ENCODE peak calls at places on chromosomes 12 and 14, in seven cellular contexts. One of them, this sample, is unnamed.

GRCh38 chr14:55077691-55078151 is 26.3 kb downstream of the MAPK1IP1L start:
- DNase-seq in effector memory CD4-positive, alpha-beta T cell: no peak
- DNase-seq in NCI-H1092 treated with DMSO at 0.1 percent for 48 hours: no peak
- DNase-seq in M059J: no peak
- DNase-seq in germinal center: no peak
- DNase-seq in NAMALWA: no peak
- DNase-seq in right lobe of liver: no peak
- DNase-seq in this sample: no peak

GRCh38 chr14:63867926-63868921 is 15.4 kb downstream of the SYNE2 start:
- DNase-seq in right lobe of liver: no peak
- DNase-seq in germinal center: peak; percentile 27
- DNase-seq in effector memory CD4-positive, alpha-beta T cell: no peak
- DNase-seq in NAMALWA: peak; percentile 74
- DNase-seq in NCI-H1092 treated with DMSO at 0.1 percent for 48 hours: no peak
- DNase-seq in M059J: peak; percentile 31
- DNase-seq in this sample: peak; percentile 31

GRCh38 chr14:90641111-90642010 is 174.9 kb downstream of the TTC7B start:
- DNase-seq in M059J: no peak
- DNase-seq in NCI-H1092 treated with DMSO at 0.1 percent for 48 hours: no peak
- DNase-seq in NAMALWA: no peak
- DNase-seq in right lobe of liver: no peak
- DNase-seq in germinal center: no peak
- DNase-seq in effector memory CD4-positive, alpha-beta T cell: no peak
- DNase-seq in this sample: no peak

GRCh38 chr12:89542912-89543592 is 17.2 kb upstream of the POC1B start:
- DNase-seq in NCI-H1092 treated with DMSO at 0.1 percent for 48 hours: peak; percentile 73
- DNase-seq in effector memory CD4-positive, alpha-beta T cell: peak; percentile 27
- DNase-seq in right lobe of liver: peak; percentile 27
- DNase-seq in M059J: peak; percentile 75
- DNase-seq in NAMALWA: peak; percentile 80
- DNase-seq in germinal center: peak; percentile 67
- DNase-seq in this sample: peak; percentile 78

GRCh38 chr14:87712386-87713113 is 280.4 kb downstream of the GALC start:
- DNase-seq in NAMALWA: no peak
- DNase-seq in NCI-H1092 treated with DMSO at 0.1 percent for 48 hours: peak; percentile 13
- DNase-seq in germinal center: no peak
- DNase-seq in right lobe of liver: no peak
- DNase-seq in effector memory CD4-positive, alpha-beta T cell: no peak
- DNase-seq in M059J: no peak
- DNase-seq in this sample: no peak

GRCh38 chr12:71954861-71955260 is 16.2 kb downstream of the TPH2 start:
- DNase-seq in M059J: no peak
- DNase-seq in right lobe of liver: no peak
- DNase-seq in NCI-H1092 treated with DMSO at 0.1 percent for 48 hours: no peak
- DNase-seq in effector memory CD4-positive, alpha-beta T cell: no peak
- DNase-seq in germinal center: no peak
- DNase-seq in NAMALWA: no peak
- DNase-seq in this sample: no peak

GRCh38 chr12:128801879-128802391 is 21.8 kb downstream of the SLC15A4 start:
- DNase-seq in germinal center: peak; percentile 70
- DNase-seq in M059J: peak; percentile 68
- DNase-seq in NAMALWA: no peak
- DNase-seq in NCI-H1092 treated with DMSO at 0.1 percent for 48 hours: no peak
- DNase-seq in right lobe of liver: no peak
- DNase-seq in effector memory CD4-positive, alpha-beta T cell: no peak
- DNase-seq in this sample: peak; percentile 61

GRCh38 chr14:60724080-60724618 is at the start of gene SIX4:
- DNase-seq in right lobe of liver: peak; percentile 48
- DNase-seq in NCI-H1092 treated with DMSO at 0.1 percent for 48 hours: peak; percentile 96
- DNase-seq in NAMALWA: no peak
- DNase-seq in M059J: peak; percentile 86
- DNase-seq in effector memory CD4-positive, alpha-beta T cell: no peak
- DNase-seq in germinal center: peak; percentile 33
- DNase-seq in this sample: peak; percentile 77

GRCh38 chr12:58584885-58585284 is 335.4 kb downstream of the LRIG3 start:
- DNase-seq in M059J: no peak
- DNase-seq in NCI-H1092 treated with DMSO at 0.1 percent for 48 hours: no peak
- DNase-seq in right lobe of liver: no peak
- DNase-seq in NAMALWA: no peak
- DNase-seq in effector memory CD4-positive, alpha-beta T cell: no peak
- DNase-seq in germinal center: no peak
- DNase-seq in this sample: no peak

GRCh38 chr14:92534863-92535654 is 21.5 kb downstream of the RIN3 start:
- DNase-seq in NAMALWA: no peak
- DNase-seq in germinal center: no peak
- DNase-seq in NCI-H1092 treated with DMSO at 0.1 percent for 48 hours: no peak
- DNase-seq in M059J: no peak
- DNase-seq in right lobe of liver: no peak
- DNase-seq in effector memory CD4-positive, alpha-beta T cell: no peak
- DNase-seq in this sample: no peak

GRCh38 chr14:87874676-87875075 is 118.3 kb downstream of the GALC start:
- DNase-seq in M059J: no peak
- DNase-seq in NCI-H1092 treated with DMSO at 0.1 percent for 48 hours: no peak
- DNase-seq in NAMALWA: no peak
- DNase-seq in germinal center: no peak
- DNase-seq in right lobe of liver: no peak
- DNase-seq in effector memory CD4-positive, alpha-beta T cell: no peak
- DNase-seq in this sample: no peak